ENCODE peak calls at places on chromosomes 16 and 17, in six cellular contexts. E is stimulated activated CD4-positive, alpha-beta T cell treated with anti-CD3 and anti-CD28 coated beads, Interleukin-4, amount 100 ng/mL, for 48 hours; C is activated CD4-positive, alpha-beta T cell treated with anti-CD3 and anti-CD28 coated beads, Interleukin-2, amount 50 U/mL, for 48 hours; L is stimulated activated CD8-positive, alpha-beta memory T cell treated with anti-CD3 and anti-CD28 coated beads, Interleukin-4, amount 100 ng/mL, for 1 hour; D is fibroblast of pulmonary artery; K is memory B cell. Z is an unnamed sample.

GRCh38 chr17:62824290-62825135 is 16.4 kb upstream of the MARCHF10 start:
- DNase-seq in L (no peak), D (peak; percentile 92), E (no peak), K (no peak), C (no peak), Z (peak; percentile 78)

GRCh38 chr17:732788-733720 is 658 bp downstream of the TLCD3A start:
- DNase-seq in C (peak; percentile 75), L (no peak), K (peak; percentile 17), E (peak; percentile 45), D (peak; percentile 20), Z (peak; percentile 38)

GRCh38 chr16:58419241-58420012 is 27.2 kb downstream of the GINS3 start:
- DNase-seq in D (no peak), L (no peak), K (no peak), C (no peak), E (no peak), Z (no peak)

GRCh38 chr17:42281571-42282096 is 5.4 kb upstream of the STAT5B start:
- DNase-seq in E (no peak), D (no peak), K (no peak), C (peak; percentile 3), L (no peak), Z (no peak)

GRCh38 chr17:77540975-77541374 is 400.2 kb downstream of the SEC14L1 start:
- DNase-seq in C (no peak), D (no peak), L (no peak), K (no peak), E (no peak), Z (no peak)

GRCh38 chr16:62363451-62363850 is 327.2 kb upstream of the CDH8 start:
- DNase-seq in K (no peak), L (no peak), E (no peak), D (no peak), C (no peak), Z (no peak)

GRCh38 chr17:49508891-49509587 is 13.9 kb downstream of the NGFR start:
- DNase-seq in K (no peak), L (no peak), D (no peak), E (no peak), C (no peak), Z (no peak)

GRCh38 chr17:10646393-10646990 is 10.6 kb downstream of the MYH3 start:
- DNase-seq in E (peak; percentile 58), D (peak; percentile 80), L (peak; percentile 59), K (peak; percentile 73), C (peak; percentile 81), Z (peak; percentile 53)

GRCh38 chr17:51397361-51398127 is 137.2 kb downstream of the UTP18 start:
- DNase-seq in D (peak; percentile 3), E (no peak), C (no peak), K (no peak), L (no peak), Z (peak; percentile 52)

GRCh38 chr16:53159781-53160436 is 105.1 kb downstream of the CHD9 start:
- DNase-seq in C (no peak), D (peak; percentile 75), L (no peak), E (no peak), K (peak; percentile 28), Z (peak; percentile 48)

GRCh38 chr16:86554599-86554916 is 477 bp downstream of the MTHFSD start:
- DNase-seq in K (no peak), D (no peak), L (no peak), C (no peak), E (no peak), Z (no peak)

GRCh38 chr16:66429290-66429962 is 2.3 kb downstream of the BEAN1 start:
- DNase-seq in L (no peak), K (no peak), D (no peak), E (no peak), C (no peak), Z (no peak)

GRCh38 chr16:49911430-49911829 is 55.5 kb upstream of the ZNF423 start:
- DNase-seq in K (no peak), E (no peak), D (no peak), L (no peak), C (no peak), Z (no peak)

GRCh38 chr17:77948690-77949114 is 9.8 kb upstream of the TNRC6C start:
- DNase-seq in K (no peak), C (no peak), L (no peak), D (peak; percentile 54), E (no peak), Z (peak; percentile 67)

GRCh38 chr16:16161319-16161718 is 62.0 kb downstream of the ABCC6 start:
- DNase-seq in C (no peak), K (no peak), L (no peak), E (no peak), D (no peak), Z (no peak)

GRCh38 chr16:69123894-69124293 is 8.5 kb downstream of the CHTF8 start:
- DNase-seq in K (peak; percentile 55), C (peak; percentile 58), D (peak; percentile 82), L (peak; percentile 31), E (peak; percentile 52), Z (peak; percentile 56)

GRCh38 chr17:73340093-73340596 is 28.3 kb upstream of the CDC42EP4 start:
- DNase-seq in K (no peak), L (no peak), D (peak; percentile 95), C (peak; percentile 6), E (no peak), Z (peak; percentile 94)

GRCh38 chr17:17175917-17176316 is 30.2 kb downstream of the PLD6 start:
- DNase-seq in E (no peak), L (no peak), K (peak; percentile 42), C (no peak), D (no peak), Z (no peak)

GRCh38 chr16:84236671-84237070 is 3.1 kb downstream of the KCNG4 start:
- DNase-seq in L (no peak), K (no peak), E (no peak), C (no peak), D (no peak), Z (no peak)

GRCh38 chr17:81563861-81564586 is 11.9 kb upstream of the FAAP100 start:
- DNase-seq in L (no peak), D (peak; percentile 82), C (no peak), E (no peak), K (no peak), Z (peak; percentile 59)

GRCh38 chr17:5872831-5873230 is 197.3 kb upstream of the WSCD1 start:
- DNase-seq in C (no peak), K (no peak), D (no peak), L (no peak), E (no peak), Z (no peak)

GRCh38 chr17:78132086-78132676 is 1.6 kb downstream of the TMC8 start:
- DNase-seq in E (peak; percentile 56), L (no peak), D (no peak), K (peak; percentile 71), C (peak; percentile 80), Z (no peak)

GRCh38 chr17:77882481-77883212 is 75.9 kb upstream of the TNRC6C start:
- DNase-seq in C (peak; percentile 77), L (peak; percentile 57), D (peak; percentile 90), K (peak; percentile 75), E (peak; percentile 51), Z (peak; percentile 88)

GRCh38 chr17:33163827-33164555 is 129.1 kb downstream of the ASIC2 start:
- DNase-seq in K (no peak), E (no peak), L (no peak), D (no peak), C (no peak), Z (peak; percentile 83)

GRCh38 chr17:72501404-72502110 is 380.7 kb downstream of the SOX9 start:
- DNase-seq in D (no peak), K (no peak), C (no peak), L (no peak), E (no peak), Z (peak; percentile 20)